ENCODE peak calls at places on chromosome 20, in nine cellular contexts. A is T-cell; M is T47D; N is omental fat pad; E is hypothalamus; K is iPS-NIHi11; S is CD8-positive, alpha-beta memory T cell; T is EH; D is non-pigmented ciliary epithelial cell. P is an unnamed sample.

GRCh38 chr20:62065669-62066338 is at the start of gene TAF4:
- DNase-seq in A (peak; percentile 70), M (peak; percentile 85), N (no peak), E (peak; percentile 46), K (peak; percentile 98), S (peak; percentile 87), T (peak; percentile 72), D (no peak), P (peak; percentile 70)

GRCh38 chr20:43744121-43744520 is 17.3 kb upstream of the GTSF1L start:
- DNase-seq in A (no peak), M (no peak), N (no peak), E (no peak), K (no peak), S (no peak), T (peak; percentile 30), D (no peak), P (no peak)

GRCh38 chr20:50108571-50109235 is 4.2 kb downstream of the UBE2V1 start:
- DNase-seq in A (no peak), M (peak; percentile 60), N (no peak), E (no peak), K (no peak), S (no peak), T (peak; percentile 24), D (no peak), P (no peak)

GRCh38 chr20:1769491-1769890 is 111.9 kb upstream of the SIRPG start:
- DNase-seq in A (no peak), M (no peak), N (no peak), E (no peak), K (no peak), S (no peak), T (no peak), D (no peak), P (no peak)

GRCh38 chr20:47784256-47784598 is 1.1 kb downstream of the SULF2 start:
- DNase-seq in A (no peak), M (no peak), N (no peak), E (no peak), K (no peak), S (no peak), T (no peak), D (no peak), P (no peak)

GRCh38 chr20:35302421-35303335 is 10.5 kb upstream of the FAM83C start:
- DNase-seq in A (no peak), M (no peak), N (no peak), E (no peak), K (no peak), S (no peak), T (peak; percentile 83), D (no peak), P (no peak)

GRCh38 chr20:4076671-4077070 is 61.3 kb upstream of the RNF24 start:
- DNase-seq in A (no peak), M (no peak), N (no peak), E (no peak), K (no peak), S (no peak), T (peak; percentile 87), D (no peak), P (no peak)

GRCh38 chr20:14418441-14418840 is 81.0 kb upstream of the FLRT3 start:
- DNase-seq in A (no peak), M (no peak), N (no peak), E (no peak), K (no peak), S (no peak), T (no peak), D (no peak), P (no peak)

GRCh38 chr20:32050851-32051556 is 1.0 kb upstream of the HCK start:
- DNase-seq in A (no peak), M (no peak), N (no peak), E (no peak), K (peak; percentile 50), S (no peak), T (no peak), D (no peak), P (no peak)

GRCh38 chr20:22684072-22684762 is 99.8 kb upstream of the FOXA2 start:
- DNase-seq in A (peak; percentile 7), M (peak; percentile 80), N (peak; percentile 61), E (peak; percentile 12), K (peak; percentile 71), S (no peak), T (peak; percentile 75), D (peak; percentile 35), P (no peak)

GRCh38 chr20:47816487-47817451 is 31.5 kb upstream of the SULF2 start:
- DNase-seq in A (no peak), M (no peak), N (no peak), E (no peak), K (no peak), S (no peak), T (no peak), D (no peak), P (no peak)

GRCh38 chr20:57838670-57839142 is 128.9 kb upstream of the PMEPA1 start:
- DNase-seq in A (no peak), M (no peak), N (no peak), E (no peak), K (no peak), S (no peak), T (no peak), D (no peak), P (no peak)

GRCh38 chr20:47544852-47545251 is 43.2 kb downstream of the NCOA3 start:
- DNase-seq in A (no peak), M (no peak), N (no peak), E (no peak), K (no peak), S (no peak), T (peak; percentile 71), D (no peak), P (no peak)

GRCh38 chr20:10113746-10114145 is 79.0 kb downstream of the ANKEF1 start:
- DNase-seq in A (no peak), M (no peak), N (no peak), E (no peak), K (no peak), S (no peak), T (no peak), D (no peak), P (no peak)

GRCh38 chr20:38724603-38725457 is 544 bp downstream of the SLC32A1 start:
- DNase-seq in A (no peak), M (no peak), N (no peak), E (no peak), K (peak; percentile 75), S (no peak), T (no peak), D (no peak), P (no peak)

GRCh38 chr20:50569864-50570836 is 60.0 kb downstream of the PTPN1 start:
- DNase-seq in A (peak; percentile 22), M (peak; percentile 63), N (no peak), E (no peak), K (peak; percentile 56), S (no peak), T (peak; percentile 43), D (no peak), P (no peak)

GRCh38 chr20:49676581-49677291 is 36.9 kb downstream of the B4GALT5 start:
- DNase-seq in A (peak; percentile 38), M (no peak), N (no peak), E (no peak), K (no peak), S (peak; percentile 73), T (peak; percentile 59), D (peak; percentile 38), P (peak; percentile 33)

GRCh38 chr20:2692886-2693285 is 306 bp downstream of the EBF4 start:
- DNase-seq in A (peak; percentile 20), M (no peak), N (no peak), E (no peak), K (no peak), S (no peak), T (peak; percentile 15), D (no peak), P (peak; percentile 14)

GRCh38 chr20:57287007-57287810 is 20.8 kb upstream of the BMP7 start:
- DNase-seq in A (no peak), M (no peak), N (no peak), E (no peak), K (no peak), S (no peak), T (peak; percentile 7), D (no peak), P (no peak)

GRCh38 chr20:24111858-24112257 is 123.3 kb upstream of the GGTLC1 start:
- DNase-seq in A (no peak), M (peak; percentile 44), N (no peak), E (no peak), K (no peak), S (no peak), T (no peak), D (no peak), P (no peak)

GRCh38 chr20:15814360-15814759 is 758.9 kb downstream of the KIF16B start:
- DNase-seq in A (no peak), M (no peak), N (no peak), E (no peak), K (no peak), S (no peak), T (no peak), D (no peak), P (no peak)

GRCh38 chr20:5316188-5317158 is at the start of gene PROKR2:
- DNase-seq in A (no peak), M (no peak), N (no peak), E (no peak), K (peak; percentile 70), S (no peak), T (no peak), D (no peak), P (no peak)

GRCh38 chr20:62819494-62820174 is 2.8 kb downstream of the COL9A3 start:
- DNase-seq in A (no peak), M (peak; percentile 55), N (no peak), E (no peak), K (peak; percentile 38), S (no peak), T (peak; percentile 51), D (no peak), P (no peak)

GRCh38 chr20:25308671-25309394 is 60.9 kb downstream of the PYGB start:
- DNase-seq in A (no peak), M (no peak), N (no peak), E (no peak), K (no peak), S (peak; percentile 39), T (peak; percentile 81), D (no peak), P (no peak)

GRCh38 chr20:43849496-43850197 is 65.0 kb upstream of the TOX2 start:
- DNase-seq in A (no peak), M (no peak), N (no peak), E (no peak), K (no peak), S (no peak), T (peak; percentile 75), D (no peak), P (no peak)

GRCh38 chr20:24993337-24994185 is 1.0 kb upstream of the APMAP start:
- DNase-seq in A (no peak), M (peak; percentile 86), N (no peak), E (no peak), K (no peak), S (no peak), T (peak; percentile 57), D (no peak), P (no peak)

GRCh38 chr20:57669626-57670025 is 40.2 kb downstream of the PMEPA1 start:
- DNase-seq in A (no peak), M (no peak), N (no peak), E (no peak), K (no peak), S (no peak), T (no peak), D (no peak), P (no peak)

GRCh38 chr20:58127731-58128130 is 100.7 kb downstream of the ANKRD60 start:
- DNase-seq in A (no peak), M (no peak), N (no peak), E (no peak), K (no peak), S (no peak), T (peak; percentile 46), D (peak; percentile 81), P (no peak)

GRCh38 chr20:61056627-61057312 is 195.3 kb upstream of the CDH4 start:
- DNase-seq in A (no peak), M (no peak), N (no peak), E (no peak), K (no peak), S (no peak), T (no peak), D (no peak), P (no peak)

GRCh38 chr20:39291301-39291700 is 329.2 kb downstream of the DHX35 start:
- DNase-seq in A (no peak), M (peak; percentile 17), N (no peak), E (no peak), K (no peak), S (no peak), T (peak; percentile 45), D (no peak), P (no peak)

GRCh38 chr20:22411568-22412450 is 172.6 kb downstream of the FOXA2 start:
- DNase-seq in A (no peak), M (no peak), N (no peak), E (no peak), K (no peak), S (no peak), T (no peak), D (no peak), P (no peak)

P was measured in effector memory CD4-positive, alpha-beta T cell.